ENCODE peak calls at places on chromosome 3, in nine cellular contexts. R is psoas muscle, L is cardiac muscle cell, D is fibroblast of lung, P is ascending aorta, Y is Peyer's patch, I is gastrocnemius medialis, U is kidney, H is BE2C. B is an unnamed sample.
A peak's percentile ranks its signal among the peaks of the same experiment; 100 is the strongest.

GRCh38 chr3:58383904-58384303 is 49.7 kb downstream of the PDHB start:
- DNase-seq in R (no peak), L (peak; percentile 97), D (peak; percentile 100), P (no peak), Y (no peak), I (peak; percentile 28), U (no peak), H (no peak), B (no peak)

GRCh38 chr3:58521002-58521670 is 15.9 kb downstream of the ACOX2 start:
- DNase-seq in R (no peak), L (no peak), D (no peak), P (no peak), Y (no peak), I (no peak), U (no peak), H (no peak), B (no peak)

GRCh38 chr3:180630360-180630759 is 28.4 kb downstream of the TTC14 start:
- DNase-seq in R (no peak), L (no peak), D (no peak), P (no peak), Y (no peak), I (no peak), U (no peak), H (no peak), B (no peak)

GRCh38 chr3:126014252-126014651 is 45.3 kb downstream of the ROPN1B start:
- DNase-seq in R (no peak), L (peak; percentile 35), D (peak; percentile 75), P (no peak), Y (no peak), I (no peak), U (no peak), H (no peak), B (no peak)

GRCh38 chr3:193016437-193016887 is 98.8 kb upstream of the MB21D2 start:
- DNase-seq in R (no peak), L (peak; percentile 70), D (peak; percentile 46), P (no peak), Y (no peak), I (no peak), U (no peak), H (no peak), B (peak; percentile 67)

GRCh38 chr3:125054436-125055164 is 1.2 kb downstream of the HEG1 start:
- DNase-seq in R (no peak), L (peak; percentile 68), D (peak; percentile 53), P (no peak), Y (no peak), I (no peak), U (no peak), H (no peak), B (no peak)

GRCh38 chr3:156816794-156817741 is 9.1 kb upstream of the LEKR1 start:
- DNase-seq in R (peak; percentile 90), L (peak; percentile 83), D (peak; percentile 85), P (peak; percentile 90), Y (peak; percentile 93), I (peak; percentile 87), U (peak; percentile 94), H (peak; percentile 79), B (peak; percentile 87)

GRCh38 chr3:81580399-81580798 is 181.0 kb downstream of the GBE1 start:
- DNase-seq in R (no peak), L (no peak), D (no peak), P (no peak), Y (no peak), I (no peak), U (no peak), H (no peak), B (no peak)

GRCh38 chr3:181901626-181902025 is 189.9 kb downstream of the SOX2 start:
- DNase-seq in R (no peak), L (no peak), D (peak; percentile 18), P (no peak), Y (no peak), I (no peak), U (no peak), H (no peak), B (no peak)

GRCh38 chr3:124217542-124217941 is 225.6 kb upstream of the ROPN1 start:
- DNase-seq in R (no peak), L (peak; percentile 84), D (peak; percentile 72), P (peak; percentile 70), Y (no peak), I (no peak), U (no peak), H (no peak), B (peak; percentile 28)

GRCh38 chr3:136818191-136818850 is 605 bp upstream of the SLC35G2 start:
- DNase-seq in R (no peak), L (peak; percentile 85), D (peak; percentile 89), P (peak; percentile 82), Y (no peak), I (peak; percentile 3), U (no peak), H (peak; percentile 81), B (peak; percentile 38)
- TF ChIP-seq CTCF in R (no peak), L (peak; percentile 7), D (no peak), P (no peak), Y (no peak), I (no peak), U (no peak), H (peak; percentile 37), B (peak; percentile 31)

GRCh38 chr3:11558002-11558401 is 85.7 kb downstream of the VGLL4 start:
- DNase-seq in R (no peak), L (peak; percentile 63), D (peak; percentile 92), P (no peak), Y (no peak), I (peak; percentile 10), U (peak; percentile 37), H (no peak), B (peak; percentile 9)
- H3K9me3 ChIP-seq in R (no peaks in the 10 kb centered on the region), L (no peaks in the 10 kb centered on the region), D (no peaks in the 10 kb centered on the region), P (no peaks in the 10 kb centered on the region), Y (no peaks in the 10 kb centered on the region), I (no peaks in the 10 kb centered on the region), U (no peaks in the 10 kb centered on the region), H (no peaks in the 10 kb centered on the region), B (no peaks in the 10 kb centered on the region)

DNA sequence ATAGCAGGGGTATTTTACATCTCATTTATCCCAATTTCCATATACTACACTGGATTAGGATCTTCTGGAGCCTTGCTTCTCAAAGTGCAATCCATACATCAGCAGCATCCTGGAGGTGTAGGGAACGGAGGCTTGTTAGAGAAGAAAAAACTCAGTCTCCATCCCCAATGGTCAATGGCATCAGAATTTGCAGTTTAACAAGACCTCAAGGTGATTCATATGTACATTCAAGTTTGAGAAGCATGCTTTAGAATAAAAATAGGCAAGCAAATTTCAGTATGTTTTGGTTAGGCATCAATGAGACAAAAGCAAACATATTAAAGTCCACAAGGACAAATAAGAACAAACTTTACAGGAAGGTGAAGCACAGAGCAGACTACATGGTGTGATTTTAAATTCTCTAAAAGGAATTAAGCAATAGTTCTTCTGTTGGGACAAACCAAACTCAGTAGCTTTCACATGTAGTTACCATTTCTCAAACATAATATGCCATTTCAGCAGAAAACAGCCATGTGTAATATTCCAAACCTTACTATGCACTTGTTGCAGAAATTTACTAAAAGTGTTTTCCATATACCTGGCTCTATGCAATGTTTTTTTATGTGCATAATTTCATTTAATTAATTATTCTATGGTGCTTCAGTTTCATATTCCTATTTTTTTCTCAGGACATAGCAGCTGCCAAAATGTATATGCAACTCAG is 360.3 kb upstream of the NECTIN3 start:
- DNase-seq in R (no peak), L (no peak), D (no peak), P (no peak), Y (no peak), I (no peak), U (no peak), H (no peak), B (no peak)
- H3K36me3 ChIP-seq in R (no peaks in the 10 kb centered on the region), L (no peaks in the 10 kb centered on the region), D (no peaks in the 10 kb centered on the region), P (no peaks in the 10 kb centered on the region), Y (no peaks in the 10 kb centered on the region), I (no peaks in the 10 kb centered on the region), U (no peaks in the 10 kb centered on the region), H (no peaks in the 10 kb centered on the region), B (no peaks in the 10 kb centered on the region)

DNA sequence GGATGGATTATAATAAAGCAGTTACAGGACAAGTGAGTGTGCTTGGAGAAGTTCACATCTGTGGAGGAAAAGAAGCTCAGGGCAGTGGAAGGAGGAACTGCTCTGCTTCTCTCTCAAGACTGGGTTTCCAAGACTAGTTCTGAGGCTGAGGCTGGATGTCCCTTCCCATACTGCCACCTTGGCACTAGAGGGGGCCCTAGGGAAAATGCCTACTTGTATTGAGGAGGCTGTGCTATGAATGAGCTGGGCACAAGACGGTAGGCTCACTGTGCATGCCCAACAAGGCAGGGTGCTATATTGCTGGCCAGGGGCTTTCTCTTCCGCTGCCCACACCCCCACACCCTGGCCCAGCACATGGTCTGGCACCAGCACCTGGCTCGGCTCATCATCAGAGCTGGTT is 65.2 kb downstream of the SLCO2A1 start:
- DNase-seq in R (no peak), L (no peak), D (no peak), P (no peak), Y (no peak), I (no peak), U (no peak), H (no peak), B (no peak)
- TF ChIP-seq CTCF in R (no peak), L (no peak), D (peak; percentile 16), P (no peak), Y (peak; percentile 27), I (no peak), U (no peak), H (no peak), B (no peak)

GRCh38 chr3:136699271-136699828 is 52.8 kb downstream of the STAG1 start:
- DNase-seq in R (no peak), L (peak; percentile 17), D (peak; percentile 21), P (no peak), Y (no peak), I (no peak), U (no peak), H (no peak), B (no peak)
- H3K9me3 ChIP-seq in R (no peaks in the 10 kb centered on the region), L (no peaks in the 10 kb centered on the region), D (no peaks in the 10 kb centered on the region), P (no peaks in the 10 kb centered on the region), Y (no peaks in the 10 kb centered on the region), I (no peaks in the 10 kb centered on the region), U (no peaks in the 10 kb centered on the region), H (no peaks in the 10 kb centered on the region), B (peaks cover 6% of the 10 kb centered on the region)

GRCh38 chr3:195156286-195156890 is 114.6 kb downstream of the XXYLT1 start:
- DNase-seq in R (no peak), L (no peak), D (no peak), P (no peak), Y (no peak), I (no peak), U (no peak), H (no peak), B (no peak)
- H3K36me3 ChIP-seq in R (no peaks in the 10 kb centered on the region), L (no peaks in the 10 kb centered on the region), D (peaks cover 1% of the 10 kb centered on the region), P (no peaks in the 10 kb centered on the region), Y (no peaks in the 10 kb centered on the region), I (no peaks in the 10 kb centered on the region), U (no peaks in the 10 kb centered on the region), H (no peaks in the 10 kb centered on the region), B (no peaks in the 10 kb centered on the region)

B was measured in left ventricle myocardium inferior.